ENCODE peak calls at places on chromosomes 13 and 19, in nine cellular contexts. J is body of pancreas, B is lower leg skin, V is cardiac fibroblast, O is BE2C, Y is endodermal cell, E is SK-N-SH, X is astrocyte of the spinal cord, D is upper lobe of right lung. F is an unnamed sample.

GRCh38 chr19:29245221-29245620 is 32.3 kb upstream of the UQCRFS1 start:
- DNase-seq in J (no peak), B (no peak), V (no peak), O (no peak), Y (no peak), E (no peak), X (no peak), D (no peak), F (peak)

GRCh38 chr19:52786078-52786463 is 520 bp downstream of the ZNF600 start:
- DNase-seq in J (peak), B (no peak), V (no peak), O (no peak), Y (peak), E (peak), X (no peak), D (peak), F (no peak)

GRCh38 chr13:66778461-66778860 is 451.7 kb downstream of the PCDH9 start:
- DNase-seq in J (no peak), B (no peak), V (peak), O (no peak), Y (no peak), E (peak), X (no peak), D (no peak), F (no peak)

GRCh38 chr13:23743269-23743668 is 145.9 kb downstream of the MIPEP start:
- DNase-seq in J (no peak), B (no peak), V (no peak), O (no peak), Y (no peak), E (no peak), X (no peak), D (no peak), F (no peak)

GRCh38 chr13:51523082-51523518 is 61.2 kb upstream of the WDFY2 start:
- DNase-seq in J (peak), B (peak), V (peak), O (peak), Y (no peak), E (peak), X (peak), D (no peak), F (peak)

GRCh38 chr19:45442927-45443461 is 19.3 kb upstream of the ERCC1 start:
- DNase-seq in J (no peak), B (peak), V (peak), O (peak), Y (peak), E (peak), X (peak), D (peak), F (peak)

GRCh38 chr19:16829822-16830289 is 658 bp downstream of the SIN3B start:
- DNase-seq in J (no peak), B (no peak), V (no peak), O (no peak), Y (no peak), E (peak), X (no peak), D (no peak), F (no peak)

GRCh38 chr19:996051-996838 is 4.0 kb upstream of the GRIN3B start:
- DNase-seq in J (peak), B (no peak), V (peak), O (peak), Y (peak), E (peak), X (peak), D (no peak), F (peak)

GRCh38 chr13:20401958-20402856 is 123.5 kb downstream of the CRYL1 start:
- DNase-seq in J (no peak), B (peak), V (peak), O (no peak), Y (peak), E (no peak), X (peak), D (no peak), F (peak)

GRCh38 chr19:48255376-48256303 is at the start of gene CARD8:
- DNase-seq in J (peak), B (peak), V (peak), O (peak), Y (peak), E (peak), X (peak), D (peak), F (peak)

GRCh38 chr13:40963927-40964326 is 55.2 kb downstream of the ELF1 start:
- DNase-seq in J (no peak), B (no peak), V (peak), O (no peak), Y (no peak), E (no peak), X (peak), D (no peak), F (peak)

GRCh38 chr13:25990801-25991200 is 61.0 kb downstream of the SHISA2 start:
- DNase-seq in J (no peak), B (no peak), V (peak), O (no peak), Y (no peak), E (no peak), X (no peak), D (no peak), F (peak)

GRCh38 chr13:99985886-99986527 is 4.4 kb downstream of the ZIC2 start:
- DNase-seq in J (no peak), B (peak), V (no peak), O (no peak), Y (peak), E (peak), X (peak), D (no peak), F (no peak)

DNA sequence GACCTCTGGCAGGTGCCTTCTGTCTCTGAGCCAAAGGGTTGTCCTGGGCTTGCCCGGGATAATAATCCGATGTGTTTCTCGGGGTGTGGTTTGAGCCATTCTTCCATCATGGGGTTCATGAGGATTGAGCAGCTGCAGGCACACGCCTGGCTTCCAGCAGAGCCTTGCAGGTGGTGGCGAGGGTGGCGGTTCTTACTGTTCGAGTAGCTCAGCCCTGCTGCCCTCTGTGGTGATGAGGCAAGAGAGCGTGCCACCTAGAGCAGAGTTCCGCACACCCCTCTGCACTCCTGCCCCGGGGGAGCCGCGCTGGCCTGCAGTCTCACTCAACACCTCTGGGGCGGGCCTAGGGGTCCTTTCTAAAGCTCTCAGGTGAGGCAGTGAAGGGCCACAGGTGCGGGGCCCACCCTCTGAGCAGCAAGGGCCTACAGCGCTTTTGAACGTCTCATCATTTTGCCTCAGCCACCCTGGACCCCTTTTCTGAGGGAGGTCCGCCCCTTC is 3.8 kb downstream of the SCN1B start:
- DNase-seq in J (no peak), B (no peak), V (no peak), O (no peak), Y (no peak), E (no peak), X (no peak), D (no peak), F (no peak)
- H3K4me3 ChIP-seq in J (no peak), B (no peak), V (no peak), O (no peak), Y (no peak), E (no peak), X (no peak), D (no peak), F (no peak)

GRCh38 chr19:30897553-30897952 is 451.7 kb downstream of the TSHZ3 start:
- DNase-seq in J (no peak), B (no peak), V (no peak), O (no peak), Y (no peak), E (no peak), X (no peak), D (no peak), F (no peak)

GRCh38 chr19:30897034-30897433 is 452.2 kb downstream of the TSHZ3 start:
- DNase-seq in J (no peak), B (no peak), V (no peak), O (no peak), Y (peak), E (no peak), X (no peak), D (no peak), F (no peak)

GRCh38 chr19:30896551-30896950 is 452.7 kb downstream of the TSHZ3 start:
- DNase-seq in J (no peak), B (no peak), V (no peak), O (no peak), Y (peak), E (no peak), X (no peak), D (no peak), F (no peak)

GRCh38 chr19:30898353-30899103 is 450.7 kb downstream of the TSHZ3 start:
- DNase-seq in J (no peak), B (no peak), V (no peak), O (no peak), Y (peak), E (no peak), X (no peak), D (no peak), F (no peak)

DNA sequence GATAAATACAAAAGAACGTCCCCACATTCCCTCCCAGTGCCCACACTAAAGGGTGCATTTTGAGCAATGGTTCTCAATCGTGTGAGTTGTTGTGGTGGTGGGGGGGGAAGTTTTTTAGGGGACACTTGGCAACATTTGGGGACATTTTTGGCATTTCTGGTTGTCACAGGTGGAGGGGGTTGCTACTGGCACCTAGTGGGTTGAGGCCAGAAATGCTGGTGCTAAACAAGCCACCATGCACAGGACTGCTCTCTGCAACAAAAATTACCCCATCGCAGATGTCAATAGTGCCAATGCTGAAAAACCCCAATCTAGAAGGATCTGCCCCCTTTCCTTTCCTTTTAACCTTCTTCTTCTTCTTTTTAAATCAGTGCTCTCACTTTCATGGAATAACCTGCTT is 453.3 kb downstream of the TSHZ3 start:
- DNase-seq in J (no peak), B (no peak), V (no peak), O (no peak), Y (peak), E (no peak), X (no peak), D (no peak), F (no peak)
- TF ChIP-seq CTCF in J (no peak), B (no peak), V (no peak), O (no peak), Y (peak), E (no peak), X (no peak), D (no peak), F (no peak)

DNA sequence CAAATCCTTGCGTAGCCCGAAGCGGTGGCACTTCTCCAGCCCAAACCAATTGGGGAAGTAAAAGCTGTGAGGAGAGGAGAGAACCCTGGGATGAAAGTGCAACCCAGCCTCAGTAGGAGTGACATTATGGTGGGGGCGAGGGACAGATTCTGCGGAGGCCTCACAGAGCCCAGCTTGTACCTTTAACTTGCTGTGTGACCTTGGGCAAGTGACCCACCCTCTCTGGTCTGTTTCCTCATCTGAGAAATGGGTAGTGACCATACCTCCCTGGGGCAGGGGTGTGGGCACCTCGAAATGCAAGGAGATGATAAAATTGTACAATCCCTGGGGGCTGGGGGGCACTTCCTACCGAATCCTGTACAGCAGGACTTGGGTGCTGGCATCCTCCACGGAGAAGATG is 4.4 kb downstream of the JAK3 start:
- DNase-seq in J (no peak), B (no peak), V (no peak), O (no peak), Y (no peak), E (no peak), X (no peak), D (no peak), F (no peak)
- H3K4me3 ChIP-seq in J (no peak), B (no peak), V (no peak), O (no peak), Y (no peak), E (no peak), X (no peak), D (no peak), F (no peak)

GRCh38 chr19:18589380-18590272 is 1.0 kb downstream of the REX1BD start:
- DNase-seq in J (peak), B (peak), V (peak), O (peak), Y (peak), E (peak), X (peak), D (peak), F (peak)
- TF ChIP-seq CTCF in J (peak), B (no peak), V (no peak), O (peak), Y (no peak), E (no peak), X (no peak), D (no peak), F (peak)

F was measured in AG10803.